ENCODE peak calls at places on chromosomes 13 and 19, in five cellular contexts. One of them, this sample, is unnamed.

GRCh38 chr19:4866595-4867424 is 657 bp downstream of the PLIN3 start:
- DNase-seq in ovary: peak; percentile 73
- DNase-seq in left lung: peak; percentile 75
- DNase-seq in astrocyte of the spinal cord: peak; percentile 39
- DNase-seq in adrenal gland: peak; percentile 69
- DNase-seq in this sample: no peak

GRCh38 chr19:3958836-3959765 is 11.8 kb downstream of the DAPK3 start:
- DNase-seq in astrocyte of the spinal cord: no peak
- DNase-seq in adrenal gland: no peak
- DNase-seq in ovary: peak; percentile 23
- DNase-seq in left lung: no peak
- DNase-seq in this sample: no peak

GRCh38 chr13:110748271-110748670 is 34.8 kb downstream of the ING1 start:
- DNase-seq in left lung: no peak
- DNase-seq in astrocyte of the spinal cord: no peak
- DNase-seq in ovary: no peak
- DNase-seq in adrenal gland: no peak
- DNase-seq in this sample: no peak

GRCh38 chr13:22161871-22162270 is 491.0 kb downstream of the FGF9 start:
- DNase-seq in adrenal gland: no peak
- DNase-seq in left lung: no peak
- DNase-seq in ovary: no peak
- DNase-seq in astrocyte of the spinal cord: no peak
- DNase-seq in this sample: no peak

GRCh38 chr13:85675508-85675907 is 123.7 kb downstream of the SLITRK6 start:
- DNase-seq in left lung: no peak
- DNase-seq in astrocyte of the spinal cord: no peak
- DNase-seq in ovary: no peak
- DNase-seq in adrenal gland: no peak
- DNase-seq in this sample: no peak

GRCh38 chr13:73754727-73755292 is 379.4 kb downstream of the KLF12 start:
- DNase-seq in ovary: no peak
- DNase-seq in left lung: no peak
- DNase-seq in adrenal gland: peak; percentile 29
- DNase-seq in astrocyte of the spinal cord: peak; percentile 75
- DNase-seq in this sample: peak; percentile 55

GRCh38 chr13:30673669-30674521 is 56.2 kb downstream of the USPL1 start:
- DNase-seq in ovary: peak; percentile 85
- DNase-seq in astrocyte of the spinal cord: peak; percentile 79
- DNase-seq in left lung: peak; percentile 92
- DNase-seq in adrenal gland: peak; percentile 89
- DNase-seq in this sample: peak; percentile 40

GRCh38 chr13:23868521-23868920 is 20.7 kb downstream of the MIPEP start:
- DNase-seq in adrenal gland: no peak
- DNase-seq in left lung: no peak
- DNase-seq in astrocyte of the spinal cord: peak; percentile 66
- DNase-seq in ovary: no peak
- DNase-seq in this sample: peak; percentile 43

GRCh38 chr19:3976495-3977241 is 5.8 kb upstream of the DAPK3 start:
- DNase-seq in astrocyte of the spinal cord: no peak
- DNase-seq in ovary: peak; percentile 34
- DNase-seq in adrenal gland: peak; percentile 75
- DNase-seq in left lung: no peak
- DNase-seq in this sample: no peak

GRCh38 chr19:45511074-45511473 is 3.8 kb downstream of the VASP start:
- DNase-seq in astrocyte of the spinal cord: no peak
- DNase-seq in adrenal gland: no peak
- DNase-seq in ovary: no peak
- DNase-seq in left lung: no peak
- DNase-seq in this sample: no peak

GRCh38 chr19:51948979-51949378 is 21.7 kb downstream of the ZNF613 start:
- DNase-seq in left lung: peak; percentile 42
- DNase-seq in astrocyte of the spinal cord: peak; percentile 20
- DNase-seq in adrenal gland: peak; percentile 28
- DNase-seq in ovary: peak; percentile 57
- DNase-seq in this sample: no peak

GRCh38 chr13:37617162-37617561 is 18.6 kb upstream of the POSTN start:
- DNase-seq in left lung: no peak
- DNase-seq in adrenal gland: no peak
- DNase-seq in ovary: no peak
- DNase-seq in astrocyte of the spinal cord: peak; percentile 76
- DNase-seq in this sample: peak; percentile 42

GRCh38 chr13:73810647-73811046 is 323.6 kb downstream of the KLF12 start:
- DNase-seq in left lung: no peak
- DNase-seq in ovary: no peak
- DNase-seq in astrocyte of the spinal cord: no peak
- DNase-seq in adrenal gland: no peak
- DNase-seq in this sample: no peak

GRCh38 chr13:28022848-28023518 is 34.5 kb upstream of the URAD start:
- DNase-seq in ovary: no peak
- DNase-seq in adrenal gland: no peak
- DNase-seq in astrocyte of the spinal cord: peak; percentile 7
- DNase-seq in left lung: no peak
- DNase-seq in this sample: no peak

GRCh38 chr13:79225487-79226232 is 180.4 kb downstream of the RBM26 start:
- DNase-seq in ovary: no peak
- DNase-seq in left lung: no peak
- DNase-seq in adrenal gland: no peak
- DNase-seq in astrocyte of the spinal cord: no peak
- DNase-seq in this sample: no peak

GRCh38 chr13:95073826-95074345 is 227.4 kb downstream of the ABCC4 start:
- DNase-seq in adrenal gland: no peak
- DNase-seq in astrocyte of the spinal cord: peak; percentile 18
- DNase-seq in ovary: no peak
- DNase-seq in left lung: no peak
- DNase-seq in this sample: no peak

GRCh38 chr19:46766569-46767317 is 20.5 kb upstream of the STRN4 start:
- DNase-seq in astrocyte of the spinal cord: no peak
- DNase-seq in left lung: peak; percentile 60
- DNase-seq in ovary: no peak
- DNase-seq in adrenal gland: peak; percentile 70
- DNase-seq in this sample: no peak

GRCh38 chr19:38073806-38074685 is 150.0 kb downstream of the DPF1 start:
- DNase-seq in adrenal gland: no peak
- DNase-seq in left lung: no peak
- DNase-seq in astrocyte of the spinal cord: no peak
- DNase-seq in ovary: no peak
- DNase-seq in this sample: no peak

GRCh38 chr13:96052655-96053002 is 572 bp downstream of the UGGT2 start:
- DNase-seq in adrenal gland: no peak
- DNase-seq in left lung: no peak
- DNase-seq in astrocyte of the spinal cord: peak; percentile 76
- DNase-seq in ovary: no peak
- DNase-seq in this sample: peak; percentile 29

GRCh38 chr13:26660185-26660584 is 100.4 kb downstream of the GPR12 start:
- DNase-seq in adrenal gland: no peak
- DNase-seq in ovary: no peak
- DNase-seq in left lung: no peak
- DNase-seq in astrocyte of the spinal cord: no peak
- DNase-seq in this sample: no peak

GRCh38 chr19:40530091-40530901 is 46.4 kb upstream of the SHKBP1 start:
- DNase-seq in astrocyte of the spinal cord: no peak
- DNase-seq in ovary: peak; percentile 59
- DNase-seq in left lung: no peak
- DNase-seq in adrenal gland: peak; percentile 33
- DNase-seq in this sample: no peak

GRCh38 chr19:2413159-2413558 is 14.2 kb downstream of the TIMM13 start:
- DNase-seq in adrenal gland: no peak
- DNase-seq in ovary: no peak
- DNase-seq in left lung: no peak
- DNase-seq in astrocyte of the spinal cord: no peak
- DNase-seq in this sample: no peak

GRCh38 chr19:53158119-53158656 is 665 bp downstream of the ZNF347 start:
- DNase-seq in astrocyte of the spinal cord: peak; percentile 36
- DNase-seq in adrenal gland: peak; percentile 67
- DNase-seq in ovary: peak; percentile 46
- DNase-seq in left lung: peak; percentile 37
- DNase-seq in this sample: no peak

GRCh38 chr19:13302521-13303270 is 152.5 kb downstream of the IER2 start:
- DNase-seq in adrenal gland: no peak
- DNase-seq in astrocyte of the spinal cord: no peak
- DNase-seq in left lung: no peak
- DNase-seq in ovary: no peak
- DNase-seq in this sample: no peak

DNA sequence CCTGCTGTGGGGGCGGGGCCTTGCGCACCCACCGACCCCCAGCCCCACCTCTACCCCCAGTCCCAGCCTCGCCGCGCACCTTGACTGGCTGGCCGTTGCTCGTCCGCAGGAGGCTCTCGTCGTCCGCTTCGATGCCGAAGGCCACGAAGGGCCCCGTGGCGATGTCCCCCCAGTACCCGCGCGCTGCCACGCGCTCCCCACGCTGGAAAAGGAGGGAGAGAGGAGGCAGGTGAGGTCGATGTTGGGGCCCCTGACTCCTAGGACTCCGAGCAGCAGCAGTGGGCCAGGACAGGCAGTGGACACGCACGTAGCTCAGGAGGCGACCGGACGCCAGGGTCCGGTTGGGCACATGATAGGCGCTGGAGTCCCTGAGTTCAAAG is 3.4 kb upstream of the TNNI3 start:
- DNase-seq in ovary: no peak
- DNase-seq in left lung: no peak
- DNase-seq in astrocyte of the spinal cord: no peak
- DNase-seq in adrenal gland: no peak
- DNase-seq in this sample: no peak
- H3K4me3 ChIP-seq in ovary: no peak overlapping the region
- H3K4me3 ChIP-seq in left lung: no peak overlapping the region
- H3K4me3 ChIP-seq in astrocyte of the spinal cord: no peak overlapping the region
- H3K4me3 ChIP-seq in adrenal gland: no peak overlapping the region
- H3K4me3 ChIP-seq in this sample: no peak overlapping the region

GRCh38 chr19:33953592-33953991 is 156.9 kb downstream of the KCTD15 start:
- DNase-seq in ovary: no peak
- DNase-seq in left lung: no peak
- DNase-seq in astrocyte of the spinal cord: no peak
- DNase-seq in adrenal gland: no peak
- DNase-seq in this sample: no peak
- TF ChIP-seq CTCF in ovary: no peak
- TF ChIP-seq CTCF in left lung: no peak
- TF ChIP-seq CTCF in astrocyte of the spinal cord: no peak
- TF ChIP-seq CTCF in adrenal gland: no peak
- TF ChIP-seq CTCF in this sample: no peak

DNA sequence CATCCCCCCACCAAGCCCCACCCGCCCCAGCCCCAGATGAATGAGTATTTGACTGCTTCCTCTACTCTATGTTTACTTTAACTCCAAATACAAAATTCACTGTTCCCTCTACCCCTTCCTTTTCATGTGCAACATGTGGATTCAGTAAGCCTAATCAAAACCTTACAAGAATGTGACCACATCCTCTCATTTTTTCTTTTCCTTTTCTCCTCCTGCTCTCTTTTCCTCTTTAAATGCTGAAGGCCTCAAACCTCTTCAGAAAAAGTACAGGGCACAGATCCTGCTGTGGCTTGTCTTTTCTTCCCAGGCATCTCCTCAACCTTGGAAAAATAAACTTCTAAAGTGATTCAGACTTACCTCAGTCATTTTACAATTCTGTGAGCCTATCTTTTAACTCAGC is 119.0 kb downstream of the MYCBP2 start:
- DNase-seq in adrenal gland: no peak
- DNase-seq in astrocyte of the spinal cord: peak; percentile 95
- DNase-seq in left lung: no peak
- DNase-seq in ovary: no peak
- DNase-seq in this sample: peak; percentile 81
- H3K4me3 ChIP-seq in adrenal gland: no peak overlapping the region
- H3K4me3 ChIP-seq in astrocyte of the spinal cord: no peak overlapping the region
- H3K4me3 ChIP-seq in left lung: no peak overlapping the region
- H3K4me3 ChIP-seq in ovary: no peak overlapping the region
- H3K4me3 ChIP-seq in this sample: no peak overlapping the region

DNA sequence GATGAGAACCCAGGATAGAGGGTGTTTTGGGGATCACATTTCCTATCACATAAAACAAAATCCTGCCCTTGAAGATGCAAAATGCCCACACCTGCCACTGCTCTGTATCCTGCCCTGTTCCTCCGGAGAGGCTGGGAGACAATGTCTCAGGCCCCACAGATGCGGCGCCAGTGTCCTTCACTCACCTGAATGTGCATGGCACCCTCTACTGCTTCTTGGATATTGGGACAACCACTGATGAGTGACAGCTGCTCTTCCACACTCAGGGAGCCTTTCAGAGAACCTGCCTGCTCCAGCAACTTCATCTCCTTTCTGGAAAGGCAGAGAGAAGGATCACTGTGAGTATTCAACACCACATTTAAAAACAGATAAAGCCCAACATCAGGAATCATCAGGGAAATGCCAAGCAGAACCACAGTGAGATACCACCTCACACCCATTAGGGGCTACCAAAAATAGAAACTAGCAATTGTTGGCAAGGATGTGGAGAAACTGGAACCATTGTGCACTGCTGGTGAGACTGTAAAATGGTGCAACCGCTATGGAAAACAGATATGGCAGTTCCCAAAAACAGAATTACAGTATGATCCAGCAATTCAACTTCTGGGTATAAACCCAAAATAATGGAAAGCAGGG is 36.4 kb downstream of the CRYL1 start:
- DNase-seq in left lung: no peak
- DNase-seq in astrocyte of the spinal cord: no peak
- DNase-seq in ovary: no peak
- DNase-seq in adrenal gland: peak; percentile 36
- DNase-seq in this sample: no peak
- TF ChIP-seq CTCF in left lung: no peak
- TF ChIP-seq CTCF in astrocyte of the spinal cord: no peak
- TF ChIP-seq CTCF in ovary: no peak
- TF ChIP-seq CTCF in adrenal gland: peak; percentile 21
- TF ChIP-seq CTCF in this sample: no peak

DNA sequence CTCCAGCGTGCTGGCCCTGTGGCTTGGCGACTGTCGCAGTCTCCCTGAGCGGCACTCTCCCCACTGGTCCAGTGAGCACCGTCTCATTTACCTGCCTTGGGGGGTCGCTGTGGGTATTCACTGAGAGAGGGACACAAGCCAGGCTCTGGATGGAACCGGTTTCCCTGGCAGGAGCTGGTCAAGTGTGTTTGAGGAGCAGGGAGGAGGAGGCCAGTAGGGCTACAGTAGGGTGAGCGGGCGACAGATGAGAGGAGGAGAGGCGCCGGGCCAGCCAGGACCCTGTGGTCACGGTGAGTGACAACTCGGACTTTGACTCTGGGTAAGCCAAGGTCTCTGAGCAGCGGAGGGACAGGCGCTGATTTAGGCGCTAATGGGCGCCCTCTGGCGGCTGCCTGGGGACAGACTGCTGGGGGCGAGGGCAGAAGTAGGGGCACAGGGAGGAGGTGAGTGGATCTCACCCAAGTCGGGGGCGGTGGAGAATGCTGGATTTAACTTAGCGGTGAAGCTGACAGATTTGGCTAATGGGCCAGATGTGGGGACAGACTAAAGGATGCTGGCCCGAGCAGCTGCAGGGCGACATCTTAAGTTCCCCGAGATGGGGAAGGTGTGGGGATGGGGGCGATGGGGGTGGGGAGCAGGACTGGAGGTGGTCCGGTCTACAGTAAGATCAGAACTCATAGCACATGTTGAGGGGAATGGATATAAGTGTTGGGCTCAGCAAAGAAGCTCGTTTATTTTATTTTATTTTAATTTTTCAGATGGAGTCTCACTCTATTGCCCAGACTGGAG is 4.7 kb upstream of the PRMT1 start:
- DNase-seq in left lung: peak; percentile 80
- DNase-seq in ovary: peak; percentile 78
- DNase-seq in adrenal gland: peak; percentile 81
- DNase-seq in astrocyte of the spinal cord: peak; percentile 63
- DNase-seq in this sample: peak; percentile 28
- H3K4me3 ChIP-seq in left lung: no peak overlapping the region
- H3K4me3 ChIP-seq in ovary: no peak overlapping the region
- H3K4me3 ChIP-seq in adrenal gland: no peak overlapping the region
- H3K4me3 ChIP-seq in astrocyte of the spinal cord: no peak overlapping the region
- H3K4me3 ChIP-seq in this sample: peak overlapping the region; percentile 22